ENCODE peak calls at places on chromosomes 7 and 10, in six cellular contexts. U is ovary, Y is SK-N-SH, P is A549, W is stomach, E is suprapubic skin. V is an unnamed sample.

GRCh38 chr10:117980216-117980615 is 66.5 kb downstream of the RAB11FIP2 start:
- DNase-seq in U (no peak), Y (no peak), P (peak), W (no peak), E (no peak), V (no peak)

GRCh38 chr7:98375664-98376063 is 25.2 kb downstream of the BAIAP2L1 start:
- DNase-seq in U (no peak), Y (no peak), P (no peak), W (no peak), E (no peak), V (no peak)

GRCh38 chr10:71964669-71965515 is 697 bp downstream of the CHST3 start:
- DNase-seq in U (peak), Y (peak), P (peak), W (peak), E (peak), V (peak)

GRCh38 chr10:103542764-103543616 is 49.5 kb downstream of the NEURL1 start:
- DNase-seq in U (peak), Y (peak), P (no peak), W (peak), E (peak), V (peak)

GRCh38 chr10:18216482-18216881 is 76.3 kb downstream of the CACNB2 start:
- DNase-seq in U (peak), Y (peak), P (no peak), W (no peak), E (no peak), V (no peak)

GRCh38 chr7:111086532-111086931 is 4.4 kb upstream of the LRRN3 start:
- DNase-seq in U (no peak), Y (no peak), P (no peak), W (no peak), E (no peak), V (no peak)

GRCh38 chr10:14052926-14053325 is 277.8 kb downstream of the FRMD4A start:
- DNase-seq in U (no peak), Y (no peak), P (no peak), W (no peak), E (no peak), V (no peak)

GRCh38 chr7:64879097-64879730 is 23.9 kb upstream of the ZNF273 start:
- DNase-seq in U (no peak), Y (peak), P (no peak), W (peak), E (peak), V (no peak)

GRCh38 chr7:39810204-39810642 is 139.8 kb upstream of the CDK13 start:
- DNase-seq in U (no peak), Y (no peak), P (no peak), W (no peak), E (no peak), V (no peak)

GRCh38 chr10:6729071-6729773 is 149.1 kb upstream of the PRKCQ start:
- DNase-seq in U (no peak), Y (no peak), P (peak), W (no peak), E (no peak), V (no peak)

GRCh38 chr10:47057471-47057870 is 146.2 kb downstream of the PTPN20 start:
- DNase-seq in U (no peak), Y (no peak), P (no peak), W (peak), E (no peak), V (no peak)

GRCh38 chr10:34171957-34172527 is 643.1 kb downstream of the PARD3 start:
- DNase-seq in U (no peak), Y (no peak), P (no peak), W (no peak), E (no peak), V (no peak)

GRCh38 chr10:23373156-23373555 is 28.6 kb upstream of the C10orf67 start:
- DNase-seq in U (no peak), Y (no peak), P (no peak), W (no peak), E (no peak), V (no peak)

GRCh38 chr10:124523886-124524285 is 62.3 kb downstream of the LHPP start:
- DNase-seq in U (no peak), Y (no peak), P (no peak), W (no peak), E (no peak), V (no peak)

GRCh38 chr7:40194743-40195142 is 59.9 kb downstream of the SUGCT start:
- DNase-seq in U (no peak), Y (no peak), P (no peak), W (no peak), E (no peak), V (no peak)

GRCh38 chr10:110392860-110393732 is 88.4 kb upstream of the SMNDC1 start:
- DNase-seq in U (no peak), Y (no peak), P (no peak), W (no peak), E (no peak), V (peak)

GRCh38 chr7:67100956-67101361 is 104.3 kb downstream of the TYW1 start:
- DNase-seq in U (no peak), Y (no peak), P (no peak), W (no peak), E (no peak), V (peak)

GRCh38 chr7:26291699-26292538 is at the start of gene SNX10:
- DNase-seq in U (peak), Y (peak), P (peak), W (peak), E (no peak), V (peak)

GRCh38 chr7:144390481-144390880 is 13.0 kb downstream of the NOBOX start:
- DNase-seq in U (no peak), Y (no peak), P (no peak), W (no peak), E (peak), V (no peak)

GRCh38 chr10:22436526-22436892 is 91.2 kb downstream of the SPAG6 start:
- DNase-seq in U (no peak), Y (no peak), P (no peak), W (no peak), E (no peak), V (peak)

GRCh38 chr10:124825702-124826101 is 24.1 kb downstream of the ABRAXAS2 start:
- DNase-seq in U (no peak), Y (no peak), P (no peak), W (no peak), E (no peak), V (no peak)

GRCh38 chr7:106111671-106112117 is 418 bp downstream of the SYPL1 start:
- DNase-seq in U (no peak), Y (peak), P (peak), W (peak), E (no peak), V (peak)
- H3K4me3 ChIP-seq in U (peak), Y (peak), P (peak), W (peak), E (peak), V (peak)

DNA sequence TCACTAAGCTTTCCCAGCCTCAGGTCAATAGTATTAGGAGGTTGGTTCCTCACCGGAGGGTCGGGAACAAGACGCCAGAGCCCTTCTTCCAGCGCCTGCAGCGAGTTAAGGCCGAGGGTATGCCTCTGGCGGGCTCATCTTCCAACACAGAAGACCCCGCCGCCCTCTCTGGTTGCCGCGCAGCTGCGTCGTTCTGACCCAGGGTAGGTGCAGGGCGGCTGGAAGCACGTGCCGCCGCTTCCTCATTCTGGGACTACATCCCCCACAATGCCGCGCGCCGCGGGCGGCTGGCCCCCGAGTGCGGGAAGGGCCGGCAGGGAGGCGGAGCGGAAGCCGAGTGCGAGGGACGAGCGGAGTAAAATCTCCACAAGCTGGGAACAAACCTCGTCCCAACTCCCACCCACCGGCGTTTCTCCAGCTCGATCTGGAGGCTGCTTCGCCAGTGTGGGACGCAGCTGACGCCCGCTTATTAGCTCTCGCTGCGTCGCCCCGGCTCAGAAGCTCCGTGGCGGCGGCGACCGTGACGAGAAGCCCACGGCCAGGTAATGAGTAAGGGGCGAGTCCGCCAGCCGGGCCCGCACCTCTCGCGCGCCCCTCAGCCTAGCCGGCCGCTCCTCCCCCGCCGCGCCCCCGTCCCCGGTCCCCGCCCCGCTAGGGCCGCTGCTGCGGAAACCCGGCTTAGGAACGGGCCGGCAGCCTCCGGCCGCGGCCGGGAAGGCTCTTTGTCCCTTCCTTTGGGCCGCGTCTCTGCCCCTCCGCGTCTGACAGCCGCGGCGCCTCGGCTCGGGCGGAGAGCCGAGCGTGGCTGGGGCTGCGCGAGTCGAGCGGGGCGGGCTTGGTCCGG is at the start of gene CCDC126:
- DNase-seq in U (peak), Y (peak), P (peak), W (peak), E (peak), V (peak)
- TF ChIP-seq EP300 in U (peak), Y (no peak), P (no peak), W (no peak), E (no peak), V (no peak)

DNA sequence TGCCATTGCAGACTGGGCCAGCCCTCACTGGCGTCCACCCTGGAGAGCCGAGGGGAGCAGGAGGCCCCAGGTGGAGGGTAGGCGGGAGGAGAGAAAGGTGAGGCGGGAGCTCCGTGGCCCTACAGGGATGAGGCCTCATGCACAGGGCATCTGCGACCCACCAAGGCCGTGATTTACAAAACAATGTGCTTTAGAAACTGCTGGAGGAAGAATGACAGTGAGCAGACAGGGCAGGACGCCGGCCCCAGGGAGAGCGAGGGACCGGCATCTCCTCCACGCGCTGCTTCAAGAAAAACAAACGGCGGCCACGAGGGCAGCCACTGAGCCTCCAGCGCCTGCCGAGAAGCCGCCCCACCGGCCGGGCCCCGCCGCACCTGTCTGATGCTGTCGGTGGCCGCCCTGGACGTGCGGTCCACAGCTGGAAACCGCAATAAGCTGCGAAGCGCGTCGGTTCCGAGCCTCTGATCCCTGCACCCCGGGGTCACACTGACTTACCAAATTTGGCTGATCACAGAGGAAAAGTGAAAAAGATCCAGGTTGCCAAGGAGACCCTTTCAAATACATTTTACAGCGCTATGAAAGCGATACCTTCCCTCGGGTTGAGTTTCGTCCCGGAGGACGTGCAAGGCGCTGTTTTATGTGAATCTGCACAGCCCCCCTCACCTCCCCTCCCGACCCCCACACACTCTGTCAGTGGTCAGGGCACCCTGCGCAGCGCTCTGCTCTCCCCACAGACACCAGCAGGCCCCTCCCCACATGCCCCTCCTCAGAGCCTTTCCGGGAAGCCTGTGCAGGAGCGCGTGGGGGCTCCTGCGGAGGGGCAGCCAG is 53.2 kb upstream of the PDGFA start:
- DNase-seq in U (no peak), Y (no peak), P (no peak), W (no peak), E (no peak), V (no peak)
- H3K4me3 ChIP-seq in U (no peak), Y (no peak), P (no peak), W (no peak), E (no peak), V (no peak)

GRCh38 chr10:11684717-11685645 is 57.2 kb upstream of the ECHDC3 start:
- DNase-seq in U (peak), Y (no peak), P (peak), W (peak), E (peak), V (peak)
- TF ChIP-seq EP300 in U (no peak), Y (no peak), P (no peak), W (no peak), E (no peak), V (no peak)